ENCODE peak calls at places on chromosomes 6 and 20, in seven cellular contexts. U is GM23248, O is SJSA1, G is Caco-2, B is upper lobe of left lung, T is H1, N is HAP-1. P is an unnamed sample.

GRCh38 chr6:10412948-10413849 is 1.7 kb downstream of the TFAP2A start:
- DNase-seq in N (peak; percentile 48), U (peak; percentile 70), G (peak; percentile 57), B (no peak), O (peak; percentile 55), T (peak; percentile 81), P (no peak)

GRCh38 chr6:42017021-42017643 is 33.2 kb upstream of the TAF8 start:
- DNase-seq in O (no peak), N (no peak), U (peak; percentile 82), G (no peak), B (no peak), T (no peak), P (no peak)

GRCh38 chr20:38658879-38659612 is 57.4 kb downstream of the ARHGAP40 start:
- DNase-seq in T (peak; percentile 78), G (peak; percentile 72), O (no peak), N (peak; percentile 47), U (peak; percentile 42), B (no peak), P (peak; percentile 42)

GRCh38 chr6:73131706-73132105 is 93.6 kb downstream of the KHDC1L start:
- DNase-seq in O (no peak), G (no peak), N (no peak), B (no peak), U (peak; percentile 53), T (no peak), P (no peak)

GRCh38 chr6:155881845-155882526 is 426.3 kb upstream of the NOX3 start:
- DNase-seq in G (no peak), U (no peak), O (no peak), T (no peak), N (no peak), B (no peak), P (no peak)

GRCh38 chr20:63102720-63103375 is 96.1 kb upstream of the BHLHE23 start:
- DNase-seq in G (peak; percentile 75), O (no peak), T (no peak), U (peak; percentile 69), B (no peak), N (no peak), P (peak; percentile 20)

GRCh38 chr6:62283828-62284411 is 2.1 kb downstream of the KHDRBS2 start:
- DNase-seq in U (peak; percentile 26), N (no peak), G (no peak), O (no peak), B (no peak), T (no peak), P (no peak)

GRCh38 chr6:149079911-149080501 is 237.5 kb upstream of the TAB2 start:
- DNase-seq in G (no peak), B (no peak), O (no peak), T (no peak), N (no peak), U (peak; percentile 78), P (no peak)

GRCh38 chr6:119186490-119186889 is 108.0 kb upstream of the FAM184A start:
- DNase-seq in U (no peak), B (no peak), T (no peak), N (no peak), G (no peak), O (no peak), P (no peak)

GRCh38 chr20:32532246-32532645 is 52.9 kb downstream of the NOL4L start:
- DNase-seq in G (no peak), U (no peak), N (no peak), T (no peak), O (no peak), B (no peak), P (no peak)

GRCh38 chr6:12232339-12232738 is 57.8 kb upstream of the EDN1 start:
- DNase-seq in G (no peak), U (peak; percentile 64), O (no peak), N (no peak), T (no peak), B (no peak), P (no peak)

GRCh38 chr20:21529863-21530262 is 16.0 kb upstream of the NKX2-2 start:
- DNase-seq in O (peak; percentile 5), U (no peak), T (no peak), G (no peak), B (no peak), N (no peak), P (no peak)

GRCh38 chr6:78808933-78809332 is 58.4 kb upstream of the IRAK1BP1 start:
- DNase-seq in O (no peak), U (no peak), T (no peak), N (no peak), B (no peak), G (no peak), P (no peak)

GRCh38 chr6:30700340-30700739 is 9.6 kb upstream of the NRM start:
- DNase-seq in O (no peak), T (no peak), B (peak; percentile 70), G (peak; percentile 47), N (no peak), U (no peak), P (peak; percentile 61)

GRCh38 chr20:62114894-62115293 is 7.4 kb upstream of the LSM14B start:
- DNase-seq in B (no peak), T (peak; percentile 58), G (no peak), O (no peak), N (no peak), U (no peak), P (no peak)

GRCh38 chr6:1832358-1832757 is 222.6 kb downstream of the FOXC1 start:
- DNase-seq in U (no peak), N (no peak), G (no peak), B (no peak), O (no peak), T (no peak), P (no peak)

GRCh38 chr20:7692478-7692877 is 247.8 kb downstream of the HAO1 start:
- DNase-seq in N (no peak), T (no peak), U (no peak), G (no peak), O (no peak), B (no peak), P (no peak)
- H3K4me3 ChIP-seq in N (no peak overlapping the region), T (no peak overlapping the region), U (no peak overlapping the region), G (no peak overlapping the region), O (no peak overlapping the region), B (no peak overlapping the region), P (no peak overlapping the region)

DNA sequence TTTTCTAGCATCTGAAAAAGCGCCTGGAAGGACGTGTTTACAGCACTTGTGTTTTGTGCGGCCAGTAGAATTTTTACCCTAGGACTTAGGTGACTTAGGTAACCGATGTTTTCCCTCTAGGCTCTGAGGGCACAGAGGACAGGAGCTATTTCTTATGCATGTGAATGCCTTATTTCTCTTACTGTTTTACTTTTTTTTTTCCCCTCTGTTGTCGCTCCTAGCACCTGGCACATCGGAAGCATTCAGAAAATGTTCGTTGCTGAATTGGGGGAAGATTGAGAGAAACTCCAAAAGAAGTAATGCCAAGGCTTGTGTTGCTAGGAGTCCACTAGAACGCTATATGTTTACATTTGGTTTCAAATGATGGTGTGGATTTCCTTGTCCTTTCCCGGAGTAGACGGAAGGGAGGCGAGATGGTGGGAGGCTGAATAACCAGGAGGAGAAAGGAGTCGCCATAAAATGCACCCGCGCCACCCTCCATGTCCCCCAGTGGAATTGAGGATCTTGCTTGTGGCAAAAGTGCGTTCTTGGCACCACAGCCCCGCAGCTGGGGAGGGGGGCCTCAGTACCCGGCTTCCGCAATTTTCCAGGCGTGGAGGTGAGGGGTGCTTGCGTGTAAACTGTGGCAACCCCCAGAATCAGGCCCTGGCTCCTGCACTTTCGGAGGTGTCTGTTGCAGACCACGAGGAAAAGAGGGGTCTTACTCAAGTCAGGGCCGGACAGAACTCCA is 6.8 kb downstream of the OLIG3 start:
- DNase-seq in G (no peak), N (no peak), T (no peak), B (no peak), O (no peak), U (no peak), P (no peak)
- H3K27me3 ChIP-seq in G (no peaks in the 10 kb centered on the region), N (no peaks in the 10 kb centered on the region), T (peaks cover 28% of the 10 kb centered on the region), B (peaks cover 17% of the 10 kb centered on the region), O (peaks cover 16% of the 10 kb centered on the region), U (peaks cover 68% of the 10 kb centered on the region), P (peaks cover 52% of the 10 kb centered on the region)

GRCh38 chr6:111661541-111662041 is 55.9 kb upstream of the TRAF3IP2 start:
- DNase-seq in O (no peak), T (peak; percentile 67), G (no peak), N (no peak), B (peak; percentile 51), U (no peak), P (peak; percentile 77)
- H3K4me3 ChIP-seq in O (no peak overlapping the region), T (no peak overlapping the region), G (no peak overlapping the region), N (no peak overlapping the region), B (no peak overlapping the region), U (no peak overlapping the region), P (no peak overlapping the region)

GRCh38 chr6:27247133-27247836 is at the start of gene PRSS16:
- DNase-seq in B (no peak), N (no peak), T (no peak), G (no peak), U (no peak), O (no peak), P (no peak)
- H3K27me3 ChIP-seq in B (no peaks in the 10 kb centered on the region), N (no peaks in the 10 kb centered on the region), T (no peaks in the 10 kb centered on the region), G (no peaks in the 10 kb centered on the region), U (peaks cover 68% of the 10 kb centered on the region), O (peaks cover 3% of the 10 kb centered on the region), P (peaks cover 31% of the 10 kb centered on the region)

DNA sequence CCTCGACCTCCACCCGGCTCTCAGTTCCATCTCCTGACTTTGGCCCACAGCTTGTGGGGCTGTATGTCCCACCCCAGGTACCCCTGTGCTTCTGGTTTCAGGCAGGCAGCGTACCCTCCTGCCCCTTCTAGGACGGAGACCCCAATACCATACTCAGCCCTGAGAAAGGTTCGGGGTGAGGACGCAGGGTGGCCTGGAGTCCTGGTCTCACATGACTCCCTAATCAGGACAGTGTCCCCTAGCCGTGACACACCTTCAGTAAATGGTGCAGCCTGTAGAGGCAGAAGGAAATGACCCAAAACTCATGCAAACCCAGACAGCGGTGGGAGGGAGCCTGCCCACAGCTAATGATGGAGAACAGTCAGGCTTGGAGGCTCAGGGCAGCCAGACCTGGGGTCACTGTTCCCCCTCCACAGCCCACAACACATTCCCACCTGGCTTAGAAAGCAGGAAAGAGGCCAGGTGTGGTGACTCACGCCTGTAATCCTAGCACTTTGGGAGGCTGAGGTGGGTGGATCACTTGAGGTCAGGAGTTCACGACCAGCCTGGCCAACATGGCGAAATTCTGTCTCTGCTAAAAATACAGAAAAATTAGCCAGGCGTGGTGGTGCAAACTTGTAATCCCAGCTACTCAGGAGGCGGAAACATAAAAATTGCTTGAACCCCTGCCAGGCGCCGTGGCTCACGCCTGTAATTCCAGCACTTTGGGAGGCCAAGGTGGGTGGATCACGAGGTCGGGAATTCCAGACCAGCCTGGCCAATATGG is 8.8 kb upstream of the HMGA1 start:
- DNase-seq in G (no peak), U (no peak), O (no peak), B (no peak), T (no peak), N (no peak), P (no peak)
- H3K4me3 ChIP-seq in G (no peak overlapping the region), U (no peak overlapping the region), O (no peak overlapping the region), B (no peak overlapping the region), T (no peak overlapping the region), N (no peak overlapping the region), P (no peak overlapping the region)

DNA sequence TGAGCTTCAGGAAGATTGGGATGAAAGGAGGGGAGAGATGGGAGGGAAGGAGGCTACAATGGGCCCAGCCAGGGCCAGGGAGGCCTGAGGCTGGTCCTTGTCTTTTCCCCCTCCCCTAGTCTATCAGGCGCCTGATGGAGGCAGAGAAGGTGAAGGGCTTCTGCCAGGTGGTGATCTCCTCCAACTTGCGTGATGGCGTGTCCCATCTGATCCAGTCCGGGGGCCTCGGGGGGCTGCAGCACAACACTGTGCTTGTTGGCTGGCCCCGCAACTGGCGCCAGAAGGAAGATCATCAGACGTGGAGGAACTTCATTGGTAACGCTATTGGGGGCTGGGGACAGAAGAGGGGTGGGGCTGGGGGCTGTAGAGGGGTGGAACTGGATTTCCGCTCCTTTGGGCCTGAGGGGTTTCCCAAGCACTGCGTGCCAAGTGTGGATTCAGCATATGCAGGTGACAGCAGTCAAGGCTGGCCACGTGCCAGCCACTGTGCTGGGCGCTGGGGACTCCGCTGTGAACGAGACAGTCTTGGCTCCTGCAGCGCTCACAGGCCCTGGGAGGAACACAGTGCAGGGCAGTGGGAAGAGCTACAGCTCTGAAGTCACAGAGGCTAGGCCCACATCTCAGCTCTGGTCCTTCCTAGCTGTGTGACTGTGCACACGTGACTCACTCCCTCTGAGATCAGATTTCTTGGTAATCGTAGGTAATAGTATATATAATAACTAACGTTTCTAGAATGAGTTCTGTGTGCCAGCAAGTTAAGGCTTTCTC is 22.7 kb downstream of the SLC12A5 start:
- DNase-seq in G (no peak), T (no peak), N (no peak), B (no peak), U (peak; percentile 14), O (no peak), P (no peak)
- H3K27me3 ChIP-seq in G (peaks cover 3% of the 10 kb centered on the region), T (no peaks in the 10 kb centered on the region), N (peaks cover 8% of the 10 kb centered on the region), B (no peaks in the 10 kb centered on the region), U (peaks cover 4% of the 10 kb centered on the region), O (peaks cover 4% of the 10 kb centered on the region), P (peaks cover 5% of the 10 kb centered on the region)